ENCODE peak calls at places on chromosomes 3 and 15, in four cellular contexts. H, M, P and Y are unnamed samples.

GRCh38 chr3:30778923-30779322 is 115.5 kb downstream of the GADL1 start:
- DNase-seq in P (no peak), M (no peak), H (no peak), Y (no peak)

GRCh38 chr3:143135150-143135549 is 15.6 kb downstream of the CHST2 start:
- DNase-seq in P (peak), M (peak), H (no peak), Y (no peak)

GRCh38 chr15:45333550-45333949 is 44.8 kb downstream of the GATM start:
- DNase-seq in P (peak), M (no peak), H (peak), Y (no peak)

GRCh38 chr3:105679951-105680350 is 188.9 kb downstream of the CBLB start:
- DNase-seq in P (no peak), M (no peak), H (no peak), Y (no peak)

GRCh38 chr15:100255644-100256043 is 86.1 kb downstream of the ADAMTS17 start:
- DNase-seq in H (no peak), M (no peak), P (no peak), Y (no peak)

GRCh38 chr15:74674161-74674560 is 21.7 kb downstream of the EDC3 start:
- DNase-seq in M (no peak), H (no peak), P (no peak), Y (no peak)

GRCh38 chr3:157573780-157574378 is 70.7 kb upstream of the VEPH1 start:
- DNase-seq in P (no peak), M (no peak), H (no peak), Y (no peak)

GRCh38 chr3:129614927-129615363 is 8.5 kb upstream of the PLXND1 start:
- DNase-seq in M (no peak), H (peak), P (no peak), Y (no peak)

GRCh38 chr15:68537097-68537496 is 41.7 kb upstream of the CORO2B start:
- DNase-seq in M (no peak), H (no peak), P (no peak), Y (no peak)

GRCh38 chr3:32456429-32457130 is 46.1 kb downstream of the CMTM6 start:
- DNase-seq in H (no peak), P (no peak), M (no peak), Y (no peak)

GRCh38 chr3:134333522-134334181 is 40.6 kb downstream of the AMOTL2 start:
- DNase-seq in M (no peak), H (no peak), P (no peak), Y (no peak)

GRCh38 chr3:4720316-4721075 is 227.3 kb downstream of the ITPR1 start:
- DNase-seq in M (no peak), H (peak), P (no peak), Y (no peak)

GRCh38 chr15:77786956-77787355 is 154.2 kb upstream of the LINGO1 start:
- DNase-seq in H (no peak), P (no peak), M (no peak), Y (no peak)

GRCh38 chr3:152466784-152467183 is 198.1 kb downstream of the MBNL1 start:
- DNase-seq in H (no peak), P (peak), M (peak), Y (no peak)

GRCh38 chr3:126258670-126259069 is 78.3 kb upstream of the ALDH1L1 start:
- DNase-seq in M (no peak), H (no peak), P (no peak), Y (no peak)

GRCh38 chr3:41318520-41318919 is 119.2 kb downstream of the CTNNB1 start:
- DNase-seq in P (no peak), H (peak), M (no peak), Y (no peak)

GRCh38 chr3:43786102-43786952 is 95.6 kb downstream of the ABHD5 start:
- DNase-seq in H (no peak), M (no peak), P (peak), Y (no peak)

GRCh38 chr3:155960060-155960459 is 89.6 kb downstream of the GMPS start:
- DNase-seq in M (peak), H (no peak), P (no peak), Y (no peak)

GRCh38 chr3:66253790-66254620 is 33.2 kb downstream of the SLC25A26 start:
- DNase-seq in M (no peak), P (no peak), H (no peak), Y (no peak)

GRCh38 chr3:97125902-97126499 is 311.6 kb downstream of the EPHA6 start:
- DNase-seq in M (no peak), P (no peak), H (no peak), Y (no peak)

GRCh38 chr15:65952425-65953053 is 83.2 kb downstream of the RAB11A start:
- DNase-seq in M (no peak), H (no peak), P (no peak), Y (no peak)

GRCh38 chr15:89735773-89736172 is 15.3 kb downstream of the MESP1 start:
- DNase-seq in H (no peak), P (no peak), M (no peak), Y (no peak)

GRCh38 chr15:39172380-39173281 is 408.2 kb upstream of the THBS1 start:
- DNase-seq in H (no peak), M (no peak), P (no peak), Y (no peak)

GRCh38 chr15:31024979-31025378 is 33.6 kb upstream of the MTMR10 start:
- DNase-seq in P (peak), H (no peak), M (no peak), Y (no peak)

GRCh38 chr3:126029241-126029640 is 54.7 kb downstream of the SLC41A3 start:
- DNase-seq in P (no peak), M (no peak), H (no peak), Y (no peak)

GRCh38 chr3:107264888-107265287 is 112.4 kb upstream of the CCDC54 start:
- DNase-seq in M (no peak), H (no peak), P (no peak), Y (peak)

GRCh38 chr3:9301798-9302197 is 52.4 kb upstream of the SRGAP3 start:
- DNase-seq in P (no peak), M (no peak), H (no peak), Y (no peak)

GRCh38 chr3:9298236-9298635 is 48.8 kb upstream of the SRGAP3 start:
- DNase-seq in M (no peak), H (no peak), P (no peak), Y (no peak)

GRCh38 chr3:9296241-9296640 is 46.8 kb upstream of the SRGAP3 start:
- DNase-seq in P (no peak), H (no peak), M (no peak), Y (no peak)

GRCh38 chr3:9302425-9303181 is 53.2 kb upstream of the SRGAP3 start:
- DNase-seq in M (peak), H (peak), P (peak), Y (peak)

DNA sequence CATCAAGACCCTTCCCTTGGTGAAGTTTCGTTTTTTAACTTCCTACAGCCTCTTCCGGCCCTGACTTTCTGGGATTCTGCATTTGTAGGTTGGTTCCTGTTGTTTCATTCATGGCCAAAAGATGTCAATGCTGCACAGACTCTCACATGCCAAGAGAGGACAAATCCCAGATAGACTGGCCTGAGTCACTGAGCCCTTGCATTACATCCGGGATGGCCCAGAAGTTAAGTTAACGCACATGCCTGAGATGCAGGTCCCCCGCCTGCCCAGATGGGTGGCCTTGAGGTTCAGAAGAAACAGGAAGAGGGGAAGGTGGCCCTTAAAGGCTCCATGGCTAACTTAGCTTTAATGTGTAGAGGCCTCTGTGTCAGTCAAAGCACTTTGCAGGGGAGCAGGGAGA is 51.6 kb upstream of the SRGAP3 start:
- DNase-seq in H (no peak), M (no peak), P (no peak), Y (no peak)
- H3K4me3 ChIP-seq in H (no peak), M (no peak), P (no peak), Y (no peak)

GRCh38 chr3:48690846-48691458 is 5.2 kb upstream of the NCKIPSD start:
- DNase-seq in P (no peak), M (no peak), H (no peak), Y (no peak)

GRCh38 chr3:48693826-48694225 is 8.1 kb upstream of the NCKIPSD start:
- DNase-seq in P (no peak), M (no peak), H (no peak), Y (no peak)

GRCh38 chr3:48695113-48695753 is 9.5 kb upstream of the NCKIPSD start:
- DNase-seq in P (no peak), H (no peak), M (no peak), Y (no peak)

GRCh38 chr3:48694610-48695051 is 8.9 kb upstream of the NCKIPSD start:
- DNase-seq in P (peak), H (peak), M (peak), Y (peak)

GRCh38 chr3:48692551-48692950 is 6.8 kb upstream of the NCKIPSD start:
- DNase-seq in H (no peak), M (no peak), P (no peak), Y (no peak)
- H3K4me3 ChIP-seq in H (no peak), M (no peak), P (no peak), Y (no peak)

GRCh38 chr3:124934577-124934976 is at the start of gene MUC13:
- DNase-seq in H (no peak), M (no peak), P (no peak), Y (no peak)
- H3K4me3 ChIP-seq in H (no peak), M (no peak), P (no peak), Y (no peak)

GRCh38 chr3:195041871-195042740 is 228.9 kb downstream of the XXYLT1 start:
- DNase-seq in P (no peak), H (no peak), M (no peak), Y (no peak)
- H3K4me3 ChIP-seq in P (no peak), H (no peak), M (no peak), Y (no peak)

DNA sequence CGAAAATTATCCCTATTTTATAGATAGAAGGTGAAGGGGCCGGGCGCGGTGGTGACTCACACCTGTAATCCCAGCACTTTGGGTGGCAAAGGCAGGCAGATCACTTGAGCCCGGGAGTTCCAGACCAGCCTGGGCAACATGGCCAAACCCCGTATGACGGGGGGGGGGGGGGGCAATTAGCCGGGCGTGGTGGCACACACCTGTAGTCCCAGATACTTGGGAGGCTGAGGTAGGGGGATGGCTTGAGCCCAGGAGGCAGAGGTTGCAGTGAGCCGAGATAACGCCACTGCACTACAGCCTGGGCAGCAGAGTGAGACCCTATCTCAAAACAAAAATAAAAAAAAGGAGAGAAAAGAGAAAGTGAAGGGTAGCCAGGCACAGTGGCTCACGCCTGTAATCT is 1.4 kb downstream of the AAGAB start:
- DNase-seq in P (no peak), M (no peak), H (no peak), Y (no peak)
- H3K4me3 ChIP-seq in P (peak), M (peak), H (no peak), Y (peak)

GRCh38 chr15:85689729-85690128 is 105.0 kb downstream of the KLHL25 start:
- DNase-seq in P (no peak), H (peak), M (peak), Y (no peak)
- H3K4me3 ChIP-seq in P (no peak), H (peak), M (peak), Y (no peak)

GRCh38 chr3:146953523-146954125 is 348.5 kb upstream of the PLSCR5 start:
- DNase-seq in H (no peak), P (no peak), M (no peak), Y (no peak)
- H3K4me3 ChIP-seq in H (no peak), P (no peak), M (no peak), Y (no peak)

GRCh38 chr3:195583831-195584542 is at the start of gene APOD:
- DNase-seq in M (no peak), H (no peak), P (no peak), Y (no peak)
- H3K4me3 ChIP-seq in M (no peak), H (no peak), P (no peak), Y (no peak)